ENCODE peak calls at places on chromosomes 4 and X, in four cellular contexts. Z, G, B and W are unnamed samples.

GRCh38 chr4:2689825-2690700 is 66.1 kb downstream of the TNIP2 start:
- DNase-seq in Z (peak; percentile 70), G (no peak), B (no peak), W (no peak)

GRCh38 chrX:44428989-44429627 is 85.6 kb upstream of the EFHC2 start:
- DNase-seq in Z (no peak), G (no peak), B (no peak), W (no peak)

GRCh38 chr4:147285751-147286150 is 195.1 kb upstream of the EDNRA start:
- DNase-seq in Z (no peak), G (no peak), B (no peak), W (no peak)

GRCh38 chr4:95850161-95850560 is 10.3 kb downstream of the PDHA2 start:
- DNase-seq in Z (no peak), G (no peak), B (no peak), W (no peak)

GRCh38 chrX:118530537-118530936 is 34.9 kb downstream of the DOCK11 start:
- DNase-seq in Z (no peak), G (no peak), B (no peak), W (no peak)

GRCh38 chrX:25144043-25144940 is 128.5 kb upstream of the ARX start:
- DNase-seq in Z (peak; percentile 73), G (no peak), B (peak; percentile 78), W (peak; percentile 60)

GRCh38 chrX:153438522-153438921 is 7.3 kb downstream of the TREX2 start:
- DNase-seq in Z (no peak), G (no peak), B (no peak), W (no peak)

GRCh38 chr4:531076-531475 is 32.1 kb downstream of the PIGG start:
- DNase-seq in Z (no peak), G (no peak), B (no peak), W (no peak)

GRCh38 chr4:103306870-103307345 is 108.8 kb upstream of the CENPE start:
- DNase-seq in Z (no peak), G (no peak), B (no peak), W (peak; percentile 82)

GRCh38 chr4:153064571-153064970 is 128.4 kb downstream of the FHDC1 start:
- DNase-seq in Z (no peak), G (no peak), B (no peak), W (no peak)

GRCh38 chr4:174053895-174054294 is 229.6 kb downstream of the FBXO8 start:
- DNase-seq in Z (no peak), G (no peak), B (no peak), W (no peak)

GRCh38 chrX:17374619-17375360 is at the start of gene NHS:
- DNase-seq in Z (peak; percentile 81), G (no peak), B (peak; percentile 80), W (peak; percentile 89)

GRCh38 chr4:138614462-138615142 is 372.5 kb upstream of the SLC7A11 start:
- DNase-seq in Z (no peak), G (no peak), B (no peak), W (no peak)

GRCh38 chr4:87543835-87544461 is 14.8 kb upstream of the SPARCL1 start:
- DNase-seq in Z (no peak), G (peak; percentile 29), B (no peak), W (no peak)

GRCh38 chrX:42432552-42432951 is 345.4 kb downstream of the PPP1R2C start:
- DNase-seq in Z (no peak), G (no peak), B (no peak), W (no peak)

GRCh38 chr4:28373601-28374000 is 1513.0 kb downstream of the STIM2 start:
- DNase-seq in Z (no peak), G (no peak), B (no peak), W (no peak)

GRCh38 chrX:115324194-115324593 is 34.7 kb downstream of the LUZP4 start:
- DNase-seq in Z (peak; percentile 66), G (no peak), B (no peak), W (peak; percentile 83)

GRCh38 chr4:111435986-111436744 is 709.1 kb upstream of the FAM241A start:
- DNase-seq in Z (no peak), G (no peak), B (no peak), W (no peak)

GRCh38 chrX:25275159-25275558 is 259.4 kb upstream of the ARX start:
- DNase-seq in Z (no peak), G (no peak), B (no peak), W (no peak)

GRCh38 chr4:153790962-153791551 is 2.2 kb upstream of the SFRP2 start:
- DNase-seq in Z (peak; percentile 60), G (no peak), B (no peak), W (peak; percentile 63)

DNA sequence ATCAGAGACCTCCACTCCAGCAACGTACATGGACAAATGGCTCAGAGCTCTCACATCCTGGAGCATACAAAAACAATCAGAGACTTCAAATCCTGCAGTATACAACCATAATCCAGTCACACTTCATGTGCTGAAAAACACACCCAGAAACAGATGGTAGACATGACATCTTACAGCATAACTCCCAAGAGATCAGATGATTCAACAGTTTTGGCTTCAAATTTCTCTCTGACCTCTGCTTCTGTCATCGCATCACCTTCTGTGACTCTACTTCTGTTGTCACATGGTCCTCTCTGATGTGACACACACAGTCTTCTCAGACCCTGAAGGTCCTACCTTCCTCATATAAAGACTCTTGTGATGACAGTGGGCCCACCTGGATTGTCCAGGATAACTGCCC is 18.5 kb downstream of the SUV39H1 start:
- DNase-seq in Z (no peak), G (no peak), B (no peak), W (no peak)
- H3K9me3 ChIP-seq in Z (no peaks in the 10 kb centered on the region), G (no peaks in the 10 kb centered on the region), B (no peaks in the 10 kb centered on the region), W (no peaks in the 10 kb centered on the region)

GRCh38 chrX:69552512-69552911 is 48.4 kb downstream of the NALF2 start:
- DNase-seq in Z (no peak), G (no peak), B (no peak), W (no peak)

GRCh38 chrX:69551421-69552009 is 47.4 kb downstream of the NALF2 start:
- DNase-seq in Z (no peak), G (no peak), B (no peak), W (no peak)

GRCh38 chrX:69555396-69556023 is 51.4 kb downstream of the NALF2 start:
- DNase-seq in Z (no peak), G (no peak), B (no peak), W (peak; percentile 69)

DNA sequence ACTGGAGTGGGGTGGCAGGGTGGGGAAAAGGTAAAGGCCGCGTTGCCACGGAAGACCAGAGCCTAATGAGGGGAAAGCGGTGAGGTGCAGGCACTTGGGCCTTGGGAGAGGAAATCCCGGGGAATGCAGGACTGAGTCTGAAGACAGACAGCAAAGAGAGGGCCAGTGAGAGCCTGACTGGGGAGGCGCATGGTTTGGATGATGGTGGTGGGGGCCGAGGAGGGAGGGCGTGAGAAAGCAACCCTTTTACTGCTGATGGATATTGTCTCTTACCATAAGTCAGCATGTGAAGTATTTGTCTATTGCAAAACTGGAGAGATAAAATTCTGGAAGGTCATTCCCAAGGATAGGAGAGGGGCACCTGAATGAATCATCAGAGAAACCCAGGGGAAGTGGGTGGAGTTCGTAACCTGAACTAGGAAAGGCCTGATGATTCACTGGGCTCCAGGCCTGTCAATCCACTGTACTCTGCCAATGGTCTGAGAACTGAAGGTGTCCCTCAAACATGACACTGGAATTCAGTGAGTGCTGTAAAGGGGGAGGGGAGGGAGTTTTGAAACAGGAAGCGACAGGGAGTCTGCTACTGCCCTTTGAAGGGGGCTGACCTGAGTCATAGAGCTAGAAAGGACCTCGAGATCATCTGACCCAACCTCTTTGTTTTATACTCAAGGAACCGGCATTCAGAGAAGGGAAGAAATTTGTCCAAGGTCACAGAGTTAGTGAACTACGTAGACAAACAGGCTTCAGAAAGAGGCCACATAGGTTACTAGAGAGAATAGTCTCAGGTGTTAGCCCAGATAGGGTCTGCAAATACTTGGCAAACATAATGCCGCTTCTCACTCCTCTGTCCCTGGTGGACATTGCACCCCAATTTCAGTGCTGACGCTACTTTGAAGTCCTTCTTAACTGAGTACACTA is 52.2 kb downstream of the NALF2 start:
- DNase-seq in Z (no peak), G (peak; percentile 72), B (peak; percentile 59), W (no peak)
- H3K27ac ChIP-seq in Z (no peak overlapping the region), G (no peak overlapping the region), B (peak overlapping the region; percentile 45), W (no peak overlapping the region)

DNA sequence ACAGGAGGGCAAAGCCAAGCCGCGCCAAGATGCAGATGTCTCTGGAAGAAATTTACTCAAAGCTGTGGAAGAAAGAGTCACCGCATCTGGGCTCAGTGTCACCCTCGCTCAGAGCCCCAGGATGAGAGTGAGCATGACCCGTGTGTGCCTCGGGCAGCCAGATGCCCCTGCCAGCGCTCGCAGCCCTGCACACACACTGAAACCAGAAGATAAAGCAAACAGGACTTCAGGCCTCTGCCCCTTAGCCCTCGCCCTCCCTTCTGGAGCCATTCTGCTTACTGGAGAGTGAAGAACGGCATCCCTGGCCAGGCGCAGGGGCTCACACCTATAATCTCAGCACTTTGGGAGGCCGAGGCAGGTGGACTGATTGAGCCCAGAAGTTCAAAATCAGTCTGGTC is 103.0 kb downstream of the IRF2 start:
- DNase-seq in Z (no peak), G (no peak), B (no peak), W (no peak)
- H3K4me3 ChIP-seq in Z (no peak overlapping the region), G (no peak overlapping the region), B (no peak overlapping the region), W (no peak overlapping the region)

GRCh38 chr4:14309429-14309828 is 681.9 kb upstream of the BOD1L1 start:
- DNase-seq in Z (no peak), G (no peak), B (no peak), W (no peak)

GRCh38 chr4:14313757-14314156 is 686.2 kb upstream of the BOD1L1 start:
- DNase-seq in Z (no peak), G (no peak), B (no peak), W (no peak)

GRCh38 chr4:14317351-14317750 is 684.9 kb upstream of the CPEB2 start:
- DNase-seq in Z (no peak), G (no peak), B (no peak), W (no peak)

DNA sequence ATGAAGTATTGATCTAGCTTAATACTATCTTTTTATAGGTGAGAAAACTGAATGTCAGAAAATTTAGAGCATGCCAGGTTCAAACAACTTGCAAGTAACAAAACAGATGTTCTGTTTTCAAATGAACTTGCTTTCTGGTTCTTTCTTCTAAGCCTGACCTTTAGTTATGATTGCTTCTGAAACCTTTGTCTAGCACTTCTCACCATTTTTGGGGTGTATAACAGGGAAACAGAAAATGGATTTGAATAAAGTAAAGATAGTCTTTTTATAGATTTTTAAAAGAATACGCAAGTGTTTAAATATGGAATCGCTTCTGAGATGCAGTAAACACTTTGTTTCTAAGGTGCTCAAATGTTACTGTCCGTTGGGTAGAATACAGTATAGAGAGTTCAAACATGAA is 687.2 kb upstream of the CPEB2 start:
- DNase-seq in Z (no peak), G (no peak), B (no peak), W (no peak)
- H3K9me3 ChIP-seq in Z (no peaks in the 10 kb centered on the region), G (no peaks in the 10 kb centered on the region), B (no peaks in the 10 kb centered on the region), W (no peaks in the 10 kb centered on the region)

GRCh38 chr4:145552181-145552822 is 66.9 kb upstream of the MMAA start:
- DNase-seq in Z (no peak), G (no peak), B (no peak), W (no peak)
- H3K27ac ChIP-seq in Z (no peak overlapping the region), G (no peak overlapping the region), B (no peak overlapping the region), W (no peak overlapping the region)